ENCODE peak calls at places on chromosome 17, in six cellular contexts. I is stimulated activated CD8-positive, alpha-beta memory T cell treated with anti-CD3 and anti-CD28 coated beads, Interleukin-12 subunit alpha, Interleukin-12 subunit beta, amount 100 ng/mL, for 1 hour; O is Ammon's horn; G is AG04450; D is T-helper 2 cell; P is AG04449. T is an unnamed sample.

GRCh38 chr17:81383504-81384421 is 11.5 kb upstream of the BAHCC1 start:
- DNase-seq in I (no peak), O (no peak), G (no peak), D (no peak), P (no peak), T (no peak)

GRCh38 chr17:49061524-49061943 is 64.3 kb downstream of the IGF2BP1 start:
- DNase-seq in I (no peak), O (no peak), G (no peak), D (no peak), P (no peak), T (no peak)

GRCh38 chr17:14813649-14814048 is 451.5 kb downstream of the PMP22 start:
- DNase-seq in I (no peak), O (peak), G (no peak), D (peak), P (no peak), T (peak)

GRCh38 chr17:81514735-81515529 is 2.3 kb upstream of the ACTG1 start:
- DNase-seq in I (peak), O (peak), G (no peak), D (peak), P (no peak), T (peak)

GRCh38 chr17:59451706-59452105 is 113.7 kb upstream of the DHX40 start:
- DNase-seq in I (no peak), O (no peak), G (no peak), D (no peak), P (no peak), T (peak)

GRCh38 chr17:48603959-48604769 is 622 bp downstream of the HOXB6 start:
- DNase-seq in I (no peak), O (no peak), G (no peak), D (no peak), P (no peak), T (peak)

GRCh38 chr17:39979865-39980401 is 674 bp upstream of the PSMD3 start:
- DNase-seq in I (no peak), O (peak), G (no peak), D (no peak), P (no peak), T (no peak)

GRCh38 chr17:15038656-15039055 is 226.5 kb downstream of the PMP22 start:
- DNase-seq in I (no peak), O (no peak), G (no peak), D (no peak), P (peak), T (peak)

GRCh38 chr17:1865252-1866037 is 35.6 kb downstream of the RPA1 start:
- DNase-seq in I (peak), O (peak), G (no peak), D (peak), P (no peak), T (peak)

GRCh38 chr17:49327835-49328784 is 33.9 kb downstream of the ZNF652 start:
- DNase-seq in I (no peak), O (peak), G (no peak), D (no peak), P (no peak), T (peak)

GRCh38 chr17:8067806-8068205 is 19.7 kb downstream of the ALOX12B start:
- DNase-seq in I (no peak), O (no peak), G (no peak), D (no peak), P (no peak), T (no peak)

GRCh38 chr17:306116-306515 is 46.5 kb downstream of the RPH3AL start:
- DNase-seq in I (no peak), O (no peak), G (no peak), D (no peak), P (no peak), T (no peak)

GRCh38 chr17:30290696-30291570 is 811 bp downstream of the BLMH start:
- DNase-seq in I (peak), O (peak), G (no peak), D (peak), P (no peak), T (peak)

GRCh38 chr17:16304832-16305231 is 48.4 kb downstream of the CENPV start:
- DNase-seq in I (no peak), O (peak), G (no peak), D (peak), P (no peak), T (peak)

GRCh38 chr17:18233803-18234518 is 8.5 kb downstream of the LLGL1 start:
- DNase-seq in I (no peak), O (no peak), G (no peak), D (no peak), P (no peak), T (no peak)

GRCh38 chr17:1484586-1485310 is 7.7 kb downstream of the MYO1C start:
- DNase-seq in I (no peak), O (no peak), G (no peak), D (peak), P (no peak), T (peak)

GRCh38 chr17:44708401-44709263 is at the start of gene DBF4B:
- DNase-seq in I (peak), O (peak), G (peak), D (peak), P (peak), T (peak)

GRCh38 chr17:79340771-79341528 is 266.3 kb downstream of the ENGASE start:
- DNase-seq in I (no peak), O (no peak), G (no peak), D (no peak), P (no peak), T (no peak)

GRCh38 chr17:74427048-74427762 is 4.7 kb upstream of the GPRC5C start:
- DNase-seq in I (no peak), O (no peak), G (no peak), D (no peak), P (no peak), T (no peak)

GRCh38 chr17:45263477-45263860 is 1.6 kb upstream of the SPATA32 start:
- DNase-seq in I (no peak), O (no peak), G (no peak), D (no peak), P (no peak), T (no peak)

GRCh38 chr17:80786887-80787286 is 204.8 kb upstream of the CHMP6 start:
- DNase-seq in I (no peak), O (no peak), G (no peak), D (no peak), P (no peak), T (no peak)

GRCh38 chr17:1643999-1644492 is 1.5 kb downstream of the SCARF1 start:
- DNase-seq in I (no peak), O (no peak), G (no peak), D (no peak), P (no peak), T (no peak)

GRCh38 chr17:1390422-1391367 is 9.3 kb downstream of the YWHAE start:
- DNase-seq in I (no peak), O (no peak), G (no peak), D (no peak), P (no peak), T (no peak)

GRCh38 chr17:29617481-29618271 is 5.0 kb downstream of the CORO6 start:
- DNase-seq in I (peak), O (peak), G (no peak), D (peak), P (no peak), T (peak)

GRCh38 chr17:62179525-62180161 is 114.6 kb upstream of the MED13 start:
- DNase-seq in I (no peak), O (no peak), G (no peak), D (no peak), P (no peak), T (peak)

GRCh38 chr17:82400206-82400605 is 17.9 kb upstream of the HEXD start:
- DNase-seq in I (no peak), O (no peak), G (no peak), D (no peak), P (no peak), T (no peak)

GRCh38 chr17:60311936-60312335 is 80.0 kb downstream of the USP32 start:
- DNase-seq in I (no peak), O (no peak), G (no peak), D (no peak), P (no peak), T (no peak)

GRCh38 chr17:81173761-81174160 is 7.7 kb upstream of the AATK start:
- DNase-seq in I (no peak), O (no peak), G (no peak), D (no peak), P (no peak), T (no peak)

GRCh38 chr17:41917957-41918391 is 777 bp downstream of the ACLY start:
- DNase-seq in I (peak), O (peak), G (no peak), D (peak), P (no peak), T (peak)

GRCh38 chr17:17698869-17699351 is 17.7 kb downstream of the RAI1 start:
- DNase-seq in I (no peak), O (no peak), G (no peak), D (no peak), P (no peak), T (no peak)

GRCh38 chr17:58333396-58334207 is 5.0 kb upstream of the TSPOAP1 start:
- DNase-seq in I (no peak), O (no peak), G (no peak), D (peak), P (no peak), T (no peak)

GRCh38 chr17:80487511-80487910 is 11.1 kb upstream of the NPTX1 start:
- DNase-seq in I (no peak), O (no peak), G (no peak), D (no peak), P (no peak), T (no peak)

GRCh38 chr17:73759324-73760185 is 115.3 kb upstream of the SDK2 start:
- DNase-seq in I (no peak), O (no peak), G (no peak), D (no peak), P (no peak), T (no peak)

GRCh38 chr17:34248807-34249496 is 6.1 kb upstream of the CCL2 start:
- DNase-seq in I (no peak), O (no peak), G (no peak), D (no peak), P (no peak), T (no peak)

GRCh38 chr17:80649200-80649644 is 104.6 kb downstream of the RPTOR start:
- DNase-seq in I (no peak), O (no peak), G (no peak), D (no peak), P (no peak), T (peak)